ENCODE peak calls at places on chromosomes 1 and 21, in five cellular contexts. One of them, this sample, is unnamed.

GRCh38 chr1:213982814-213983588 is 4.8 kb upstream of the PROX1 start:
- DNase-seq in RWPE1: no peak
- DNase-seq in fibroblast of pulmonary artery: no peak
- DNase-seq in GM13977: no peak
- DNase-seq in kidney epithelial cell: no peak
- DNase-seq in this sample: no peak

GRCh38 chr1:111199881-111200801 is at the start of gene DENND2D:
- DNase-seq in RWPE1: no peak
- DNase-seq in fibroblast of pulmonary artery: no peak
- DNase-seq in GM13977: no peak
- DNase-seq in kidney epithelial cell: no peak
- DNase-seq in this sample: no peak

GRCh38 chr1:232471250-232471649 is 158.7 kb downstream of the SIPA1L2 start:
- DNase-seq in RWPE1: no peak
- DNase-seq in fibroblast of pulmonary artery: no peak
- DNase-seq in GM13977: no peak
- DNase-seq in kidney epithelial cell: no peak
- DNase-seq in this sample: no peak

GRCh38 chr1:204417231-204417997 is 5.8 kb upstream of the PPP1R15B start:
- DNase-seq in RWPE1: peak
- DNase-seq in fibroblast of pulmonary artery: peak
- DNase-seq in GM13977: no peak
- DNase-seq in kidney epithelial cell: peak
- DNase-seq in this sample: no peak

GRCh38 chr1:226123212-226123560 is 60.7 kb downstream of the H3-3A start:
- DNase-seq in RWPE1: no peak
- DNase-seq in fibroblast of pulmonary artery: no peak
- DNase-seq in GM13977: no peak
- DNase-seq in kidney epithelial cell: no peak
- DNase-seq in this sample: no peak

GRCh38 chr1:32066489-32066873 is 6.3 kb upstream of the TMEM39B start:
- DNase-seq in RWPE1: peak
- DNase-seq in fibroblast of pulmonary artery: peak
- DNase-seq in GM13977: no peak
- DNase-seq in kidney epithelial cell: no peak
- DNase-seq in this sample: no peak

GRCh38 chr1:36365310-36365895 is 20.3 kb downstream of the STK40 start:
- DNase-seq in RWPE1: no peak
- DNase-seq in fibroblast of pulmonary artery: peak
- DNase-seq in GM13977: no peak
- DNase-seq in kidney epithelial cell: no peak
- DNase-seq in this sample: no peak

GRCh38 chr1:23578311-23578996 is 19.2 kb upstream of the ID3 start:
- DNase-seq in RWPE1: no peak
- DNase-seq in fibroblast of pulmonary artery: peak
- DNase-seq in GM13977: no peak
- DNase-seq in kidney epithelial cell: no peak
- DNase-seq in this sample: no peak

GRCh38 chr1:39204441-39205081 is at the start of gene MACF1:
- DNase-seq in RWPE1: peak
- DNase-seq in fibroblast of pulmonary artery: peak
- DNase-seq in GM13977: no peak
- DNase-seq in kidney epithelial cell: peak
- DNase-seq in this sample: no peak

GRCh38 chr1:34926156-34926555 is 3.3 kb downstream of the DLGAP3 start:
- DNase-seq in RWPE1: no peak
- DNase-seq in fibroblast of pulmonary artery: no peak
- DNase-seq in GM13977: no peak
- DNase-seq in kidney epithelial cell: no peak
- DNase-seq in this sample: no peak

GRCh38 chr1:1230656-1231399 is 973 bp downstream of the SDF4 start:
- DNase-seq in RWPE1: no peak
- DNase-seq in fibroblast of pulmonary artery: peak
- DNase-seq in GM13977: no peak
- DNase-seq in kidney epithelial cell: no peak
- DNase-seq in this sample: no peak

GRCh38 chr21:42547906-42548365 is 34.3 kb downstream of the SLC37A1 start:
- DNase-seq in RWPE1: no peak
- DNase-seq in fibroblast of pulmonary artery: no peak
- DNase-seq in GM13977: no peak
- DNase-seq in kidney epithelial cell: no peak
- DNase-seq in this sample: no peak

GRCh38 chr1:159922499-159923202 is 2.7 kb downstream of the TAGLN2 start:
- DNase-seq in RWPE1: no peak
- DNase-seq in fibroblast of pulmonary artery: peak
- DNase-seq in GM13977: no peak
- DNase-seq in kidney epithelial cell: no peak
- DNase-seq in this sample: no peak

GRCh38 chr1:164836614-164837018 is 277.6 kb downstream of the PBX1 start:
- DNase-seq in RWPE1: no peak
- DNase-seq in fibroblast of pulmonary artery: peak
- DNase-seq in GM13977: no peak
- DNase-seq in kidney epithelial cell: no peak
- DNase-seq in this sample: no peak

GRCh38 chr1:100782473-100783010 is 63.0 kb downstream of the VCAM1 start:
- DNase-seq in RWPE1: no peak
- DNase-seq in fibroblast of pulmonary artery: no peak
- DNase-seq in GM13977: no peak
- DNase-seq in kidney epithelial cell: no peak
- DNase-seq in this sample: no peak

GRCh38 chr1:212792396-212792908 is 758 bp downstream of the TATDN3 start:
- DNase-seq in RWPE1: no peak
- DNase-seq in fibroblast of pulmonary artery: no peak
- DNase-seq in GM13977: no peak
- DNase-seq in kidney epithelial cell: no peak
- DNase-seq in this sample: no peak

GRCh38 chr1:221279146-221279545 is 399.9 kb downstream of the HLX start:
- DNase-seq in RWPE1: no peak
- DNase-seq in fibroblast of pulmonary artery: peak
- DNase-seq in GM13977: no peak
- DNase-seq in kidney epithelial cell: no peak
- DNase-seq in this sample: no peak

GRCh38 chr1:81452693-81453344 is 347.9 kb upstream of the ADGRL2 start:
- DNase-seq in RWPE1: no peak
- DNase-seq in fibroblast of pulmonary artery: no peak
- DNase-seq in GM13977: no peak
- DNase-seq in kidney epithelial cell: peak
- DNase-seq in this sample: no peak

GRCh38 chr1:226658538-226659125 is 80.5 kb downstream of the ITPKB start:
- DNase-seq in RWPE1: no peak
- DNase-seq in fibroblast of pulmonary artery: no peak
- DNase-seq in GM13977: no peak
- DNase-seq in kidney epithelial cell: no peak
- DNase-seq in this sample: no peak

GRCh38 chr21:32096411-32096810 is 182.4 kb downstream of the MIS18A start:
- DNase-seq in RWPE1: no peak
- DNase-seq in fibroblast of pulmonary artery: no peak
- DNase-seq in GM13977: no peak
- DNase-seq in kidney epithelial cell: no peak
- DNase-seq in this sample: no peak

GRCh38 chr1:67735806-67736627 is 51.0 kb downstream of the GADD45A start:
- DNase-seq in RWPE1: peak
- DNase-seq in fibroblast of pulmonary artery: peak
- DNase-seq in GM13977: peak
- DNase-seq in kidney epithelial cell: peak
- DNase-seq in this sample: peak

GRCh38 chr1:66435541-66435940 is 98.4 kb upstream of the SGIP1 start:
- DNase-seq in RWPE1: no peak
- DNase-seq in fibroblast of pulmonary artery: no peak
- DNase-seq in GM13977: no peak
- DNase-seq in kidney epithelial cell: no peak
- DNase-seq in this sample: no peak

GRCh38 chr1:203444077-203444683 is 31.4 kb upstream of the PRELP start:
- DNase-seq in RWPE1: no peak
- DNase-seq in fibroblast of pulmonary artery: no peak
- DNase-seq in GM13977: no peak
- DNase-seq in kidney epithelial cell: no peak
- DNase-seq in this sample: no peak

GRCh38 chr1:117210831-117211261 is at the start of gene VTCN1:
- DNase-seq in RWPE1: peak
- DNase-seq in fibroblast of pulmonary artery: no peak
- DNase-seq in GM13977: no peak
- DNase-seq in kidney epithelial cell: peak
- DNase-seq in this sample: no peak

GRCh38 chr1:55363261-55363660 is 148.1 kb upstream of the USP24 start:
- DNase-seq in RWPE1: no peak
- DNase-seq in fibroblast of pulmonary artery: peak
- DNase-seq in GM13977: no peak
- DNase-seq in kidney epithelial cell: no peak
- DNase-seq in this sample: no peak

DNA sequence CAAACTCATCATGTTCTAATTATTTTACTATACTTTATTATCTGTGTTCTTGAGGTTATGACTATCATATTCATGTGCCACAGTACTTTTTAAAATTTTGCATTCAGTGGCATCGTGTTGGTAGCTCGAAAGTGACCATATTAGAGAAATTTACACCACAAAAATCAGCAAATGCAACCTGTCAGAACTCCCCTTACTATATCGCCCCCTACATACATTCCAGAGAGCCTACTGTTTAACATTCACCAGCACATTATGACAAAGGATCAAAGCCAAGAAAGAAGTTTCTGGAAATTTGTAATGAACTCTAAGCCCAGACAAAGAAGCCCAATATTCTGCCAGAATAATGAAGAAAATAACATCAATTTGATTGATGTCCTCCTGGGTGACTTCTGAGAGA is 909.3 kb downstream of the LTN1 start:
- DNase-seq in RWPE1: no peak
- DNase-seq in fibroblast of pulmonary artery: no peak
- DNase-seq in GM13977: no peak
- DNase-seq in kidney epithelial cell: no peak
- DNase-seq in this sample: no peak
- TF ChIP-seq CTCF in RWPE1: no peak
- TF ChIP-seq CTCF in fibroblast of pulmonary artery: no peak
- TF ChIP-seq CTCF in GM13977: no peak
- TF ChIP-seq CTCF in kidney epithelial cell: no peak
- TF ChIP-seq CTCF in this sample: no peak

GRCh38 chr1:6454856-6455751 is 10.9 kb downstream of the TNFRSF25 start:
- DNase-seq in RWPE1: no peak
- DNase-seq in fibroblast of pulmonary artery: peak
- DNase-seq in GM13977: no peak
- DNase-seq in kidney epithelial cell: no peak
- DNase-seq in this sample: no peak

GRCh38 chr1:6461237-6461530 is 4.8 kb downstream of the TNFRSF25 start:
- DNase-seq in RWPE1: no peak
- DNase-seq in fibroblast of pulmonary artery: no peak
- DNase-seq in GM13977: no peak
- DNase-seq in kidney epithelial cell: no peak
- DNase-seq in this sample: no peak

GRCh38 chr1:6460349-6461236 is 5.4 kb downstream of the TNFRSF25 start:
- DNase-seq in RWPE1: no peak
- DNase-seq in fibroblast of pulmonary artery: peak
- DNase-seq in GM13977: peak
- DNase-seq in kidney epithelial cell: no peak
- DNase-seq in this sample: no peak

GRCh38 chr1:6459850-6460265 is 6.1 kb downstream of the TNFRSF25 start:
- DNase-seq in RWPE1: no peak
- DNase-seq in fibroblast of pulmonary artery: no peak
- DNase-seq in GM13977: no peak
- DNase-seq in kidney epithelial cell: no peak
- DNase-seq in this sample: no peak

GRCh38 chr1:6456800-6457466 is 9.0 kb downstream of the TNFRSF25 start:
- DNase-seq in RWPE1: no peak
- DNase-seq in fibroblast of pulmonary artery: no peak
- DNase-seq in GM13977: no peak
- DNase-seq in kidney epithelial cell: no peak
- DNase-seq in this sample: no peak
- TF ChIP-seq CTCF in RWPE1: no peak
- TF ChIP-seq CTCF in fibroblast of pulmonary artery: no peak
- TF ChIP-seq CTCF in GM13977: no peak
- TF ChIP-seq CTCF in kidney epithelial cell: no peak
- TF ChIP-seq CTCF in this sample: no peak

DNA sequence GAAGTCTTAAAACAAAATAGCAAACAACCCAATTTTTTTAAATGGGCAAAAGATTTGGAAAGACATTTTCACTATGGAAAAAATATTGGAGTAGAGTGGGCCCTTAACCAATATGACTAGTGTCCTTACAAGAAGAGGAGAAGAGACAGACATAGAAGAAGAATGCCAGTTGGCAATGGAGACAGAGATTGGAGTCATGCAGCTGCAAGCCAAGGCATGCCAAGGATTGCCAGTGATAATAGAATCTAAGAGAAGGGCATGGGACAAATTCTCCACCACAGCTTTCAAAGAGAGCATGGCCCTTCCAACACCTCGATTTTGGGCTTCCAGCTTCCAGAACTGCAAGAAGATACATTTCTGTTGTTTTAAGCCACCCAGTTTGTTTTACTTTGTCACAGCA is 92.7 kb downstream of the RGS2 start:
- DNase-seq in RWPE1: peak
- DNase-seq in fibroblast of pulmonary artery: no peak
- DNase-seq in GM13977: no peak
- DNase-seq in kidney epithelial cell: no peak
- DNase-seq in this sample: no peak
- TF ChIP-seq CTCF in RWPE1: no peak
- TF ChIP-seq CTCF in fibroblast of pulmonary artery: no peak
- TF ChIP-seq CTCF in GM13977: no peak
- TF ChIP-seq CTCF in kidney epithelial cell: no peak
- TF ChIP-seq CTCF in this sample: no peak

GRCh38 chr1:30609336-30610280 is 113.8 kb downstream of the MATN1 start:
- DNase-seq in RWPE1: no peak
- DNase-seq in fibroblast of pulmonary artery: no peak
- DNase-seq in GM13977: no peak
- DNase-seq in kidney epithelial cell: no peak
- DNase-seq in this sample: no peak

GRCh38 chr1:30613188-30613587 is 110.2 kb downstream of the MATN1 start:
- DNase-seq in RWPE1: peak
- DNase-seq in fibroblast of pulmonary artery: no peak
- DNase-seq in GM13977: no peak
- DNase-seq in kidney epithelial cell: no peak
- DNase-seq in this sample: no peak

GRCh38 chr1:30610917-30611316 is 112.5 kb downstream of the MATN1 start:
- DNase-seq in RWPE1: no peak
- DNase-seq in fibroblast of pulmonary artery: no peak
- DNase-seq in GM13977: no peak
- DNase-seq in kidney epithelial cell: no peak
- DNase-seq in this sample: no peak

GRCh38 chr1:30612666-30613065 is 110.7 kb downstream of the MATN1 start:
- DNase-seq in RWPE1: no peak
- DNase-seq in fibroblast of pulmonary artery: no peak
- DNase-seq in GM13977: no peak
- DNase-seq in kidney epithelial cell: no peak
- DNase-seq in this sample: no peak

DNA sequence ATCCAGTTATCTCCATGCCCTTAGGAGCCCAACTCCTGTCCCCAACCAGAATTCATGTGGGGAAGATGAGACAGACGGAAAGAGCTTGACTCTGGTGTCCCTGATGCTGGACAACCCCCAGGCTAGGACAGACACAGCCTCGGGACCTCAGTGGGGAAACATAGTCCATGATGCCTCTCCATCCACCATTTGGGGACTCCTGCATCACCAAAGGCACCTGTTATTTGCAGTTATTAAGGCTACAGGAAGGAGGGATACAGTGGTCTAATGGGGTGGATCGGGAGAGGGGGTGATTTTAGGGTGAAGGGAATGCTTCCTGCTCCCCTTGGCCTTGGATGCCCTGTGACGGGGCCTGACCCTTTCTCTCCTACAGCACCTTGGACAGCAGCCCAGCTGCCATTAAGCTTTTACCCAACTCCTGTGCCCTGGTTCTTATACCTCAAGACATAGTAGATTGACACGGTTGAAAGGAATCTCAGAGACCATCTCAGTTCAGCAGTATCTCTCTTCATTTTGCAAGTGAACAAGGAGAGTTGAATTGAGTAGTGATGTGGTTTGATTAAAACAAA is 111.6 kb downstream of the MATN1 start:
- DNase-seq in RWPE1: no peak
- DNase-seq in fibroblast of pulmonary artery: no peak
- DNase-seq in GM13977: no peak
- DNase-seq in kidney epithelial cell: no peak
- DNase-seq in this sample: no peak
- TF ChIP-seq CTCF in RWPE1: no peak
- TF ChIP-seq CTCF in fibroblast of pulmonary artery: no peak
- TF ChIP-seq CTCF in GM13977: no peak
- TF ChIP-seq CTCF in kidney epithelial cell: no peak
- TF ChIP-seq CTCF in this sample: no peak